ENCODE peak calls at places on chromosomes 6 and 20, in five cellular contexts. One of them, this sample, is unnamed.

GRCh38 chr6:107046316-107046715 is 18.3 kb downstream of the MTRES1 start:
- DNase-seq in lung: no peak
- DNase-seq in WTC11: no peak
- DNase-seq in nephron progenitor cell: no peak
- DNase-seq in mucosa of descending colon: no peak
- DNase-seq in this sample: no peak

GRCh38 chr6:33783781-33784520 is 5.0 kb downstream of the LEMD2 start:
- DNase-seq in lung: no peak
- DNase-seq in WTC11: no peak
- DNase-seq in nephron progenitor cell: no peak
- DNase-seq in mucosa of descending colon: peak
- DNase-seq in this sample: no peak

GRCh38 chr6:150717419-150717818 is 117.7 kb downstream of the PLEKHG1 start:
- DNase-seq in lung: peak
- DNase-seq in WTC11: peak
- DNase-seq in nephron progenitor cell: no peak
- DNase-seq in mucosa of descending colon: no peak
- DNase-seq in this sample: no peak

GRCh38 chr6:161308075-161308655 is 34.3 kb upstream of the AGPAT4 start:
- DNase-seq in lung: no peak
- DNase-seq in WTC11: peak
- DNase-seq in nephron progenitor cell: no peak
- DNase-seq in mucosa of descending colon: no peak
- DNase-seq in this sample: no peak

GRCh38 chr6:21444861-21445260 is 148.7 kb upstream of the SOX4 start:
- DNase-seq in lung: no peak
- DNase-seq in WTC11: no peak
- DNase-seq in nephron progenitor cell: no peak
- DNase-seq in mucosa of descending colon: no peak
- DNase-seq in this sample: no peak

GRCh38 chr6:10576226-10576625 is 55.1 kb downstream of the GCNT2 start:
- DNase-seq in lung: no peak
- DNase-seq in WTC11: no peak
- DNase-seq in nephron progenitor cell: no peak
- DNase-seq in mucosa of descending colon: no peak
- DNase-seq in this sample: no peak

GRCh38 chr6:53579338-53579737 is 34.4 kb upstream of the GCLC start:
- DNase-seq in lung: no peak
- DNase-seq in WTC11: no peak
- DNase-seq in nephron progenitor cell: no peak
- DNase-seq in mucosa of descending colon: no peak
- DNase-seq in this sample: no peak

GRCh38 chr20:34891166-34892062 is 15.0 kb downstream of the ACSS2 start:
- DNase-seq in lung: no peak
- DNase-seq in WTC11: no peak
- DNase-seq in nephron progenitor cell: no peak
- DNase-seq in mucosa of descending colon: no peak
- DNase-seq in this sample: no peak

GRCh38 chr6:49634811-49635159 is 1.9 kb downstream of the RHAG start:
- DNase-seq in lung: no peak
- DNase-seq in WTC11: no peak
- DNase-seq in nephron progenitor cell: no peak
- DNase-seq in mucosa of descending colon: no peak
- DNase-seq in this sample: no peak

GRCh38 chr6:42313038-42313437 is 95.4 kb upstream of the MRPS10 start:
- DNase-seq in lung: no peak
- DNase-seq in WTC11: no peak
- DNase-seq in nephron progenitor cell: no peak
- DNase-seq in mucosa of descending colon: no peak
- DNase-seq in this sample: no peak

GRCh38 chr6:111764238-111765182 is 108.7 kb downstream of the FYN start:
- DNase-seq in lung: no peak
- DNase-seq in WTC11: no peak
- DNase-seq in nephron progenitor cell: peak
- DNase-seq in mucosa of descending colon: peak
- DNase-seq in this sample: no peak

GRCh38 chr20:653110-653589 is at the start of gene SRXN1:
- DNase-seq in lung: peak
- DNase-seq in WTC11: peak
- DNase-seq in nephron progenitor cell: peak
- DNase-seq in mucosa of descending colon: peak
- DNase-seq in this sample: peak

GRCh38 chr6:160110724-160111123 is 10.9 kb upstream of the SLC22A1 start:
- DNase-seq in lung: no peak
- DNase-seq in WTC11: no peak
- DNase-seq in nephron progenitor cell: no peak
- DNase-seq in mucosa of descending colon: no peak
- DNase-seq in this sample: no peak

GRCh38 chr20:50540620-50541605 is 30.7 kb downstream of the PTPN1 start:
- DNase-seq in lung: peak
- DNase-seq in WTC11: no peak
- DNase-seq in nephron progenitor cell: no peak
- DNase-seq in mucosa of descending colon: no peak
- DNase-seq in this sample: no peak

GRCh38 chr6:132133734-132134490 is 182.7 kb upstream of the CCN2 start:
- DNase-seq in lung: no peak
- DNase-seq in WTC11: no peak
- DNase-seq in nephron progenitor cell: no peak
- DNase-seq in mucosa of descending colon: no peak
- DNase-seq in this sample: no peak

GRCh38 chr6:11788043-11788442 is 9.4 kb upstream of the ADTRP start:
- DNase-seq in lung: no peak
- DNase-seq in WTC11: no peak
- DNase-seq in nephron progenitor cell: no peak
- DNase-seq in mucosa of descending colon: no peak
- DNase-seq in this sample: no peak

GRCh38 chr6:131979515-131980337 is 28.6 kb upstream of the CCN2 start:
- DNase-seq in lung: no peak
- DNase-seq in WTC11: no peak
- DNase-seq in nephron progenitor cell: no peak
- DNase-seq in mucosa of descending colon: no peak
- DNase-seq in this sample: no peak

GRCh38 chr6:79233611-79234149 is 802 bp downstream of the HMGN3 start:
- DNase-seq in lung: peak
- DNase-seq in WTC11: peak
- DNase-seq in nephron progenitor cell: peak
- DNase-seq in mucosa of descending colon: peak
- DNase-seq in this sample: peak
- TF ChIP-seq CTCF in lung: no peak
- TF ChIP-seq CTCF in WTC11: no peak
- TF ChIP-seq CTCF in nephron progenitor cell: no peak
- TF ChIP-seq CTCF in mucosa of descending colon: peak
- TF ChIP-seq CTCF in this sample: peak

DNA sequence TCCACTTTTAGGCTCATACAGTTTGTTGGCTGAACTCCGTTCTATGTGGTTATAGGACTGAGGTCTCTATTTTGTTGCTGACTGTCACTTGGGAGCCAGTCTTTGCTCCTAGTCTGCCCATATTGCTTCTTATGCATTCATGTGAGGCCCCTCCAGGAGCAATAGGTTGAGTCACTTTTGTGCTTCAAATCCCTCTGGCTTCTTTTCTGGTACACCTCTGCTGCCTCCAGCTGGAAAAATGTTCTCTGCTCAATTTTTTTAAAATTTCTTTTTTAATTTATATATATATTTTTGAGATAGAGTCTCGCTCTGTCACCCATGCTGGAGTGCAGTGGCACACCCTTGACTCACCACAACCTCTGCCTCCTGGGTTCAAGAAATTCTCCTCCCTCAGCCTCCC is 42.7 kb upstream of the NOX3 start:
- DNase-seq in lung: no peak
- DNase-seq in WTC11: no peak
- DNase-seq in nephron progenitor cell: no peak
- DNase-seq in mucosa of descending colon: no peak
- DNase-seq in this sample: no peak
- TF ChIP-seq CTCF in lung: no peak
- TF ChIP-seq CTCF in WTC11: no peak
- TF ChIP-seq CTCF in nephron progenitor cell: no peak
- TF ChIP-seq CTCF in mucosa of descending colon: no peak
- TF ChIP-seq CTCF in this sample: no peak

DNA sequence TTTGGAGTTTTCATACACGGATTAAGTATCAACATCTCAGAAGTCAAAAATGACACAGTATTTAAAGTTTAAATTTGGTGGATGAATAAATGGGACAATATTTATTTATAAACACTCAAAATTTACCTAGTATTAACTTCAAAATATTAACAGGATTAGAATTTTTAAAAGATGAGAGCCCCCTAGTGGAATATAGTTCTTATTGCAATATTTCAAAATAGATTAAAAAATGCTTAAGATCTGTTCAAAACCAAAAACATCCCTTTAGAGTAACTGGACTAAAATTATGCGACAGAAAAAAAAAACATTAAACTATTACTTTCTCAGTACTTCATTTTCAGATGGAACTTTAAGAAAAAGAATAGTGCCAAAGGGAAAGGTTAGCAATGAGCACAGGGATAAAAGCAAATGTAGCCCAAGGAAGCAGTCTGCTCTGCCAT is 56.6 kb downstream of the SNX14 start:
- DNase-seq in lung: no peak
- DNase-seq in WTC11: no peak
- DNase-seq in nephron progenitor cell: no peak
- DNase-seq in mucosa of descending colon: no peak
- DNase-seq in this sample: no peak
- TF ChIP-seq CTCF in lung: no peak
- TF ChIP-seq CTCF in WTC11: peak
- TF ChIP-seq CTCF in nephron progenitor cell: peak
- TF ChIP-seq CTCF in mucosa of descending colon: peak
- TF ChIP-seq CTCF in this sample: peak

GRCh38 chr6:4256969-4257368 is 121.6 kb upstream of the ECI2 start:
- DNase-seq in lung: no peak
- DNase-seq in WTC11: no peak
- DNase-seq in nephron progenitor cell: no peak
- DNase-seq in mucosa of descending colon: no peak
- DNase-seq in this sample: no peak

GRCh38 chr6:4259391-4259790 is 124.0 kb upstream of the ECI2 start:
- DNase-seq in lung: no peak
- DNase-seq in WTC11: no peak
- DNase-seq in nephron progenitor cell: no peak
- DNase-seq in mucosa of descending colon: no peak
- DNase-seq in this sample: no peak

GRCh38 chr6:4250645-4251044 is 115.3 kb upstream of the ECI2 start:
- DNase-seq in lung: no peak
- DNase-seq in WTC11: no peak
- DNase-seq in nephron progenitor cell: no peak
- DNase-seq in mucosa of descending colon: no peak
- DNase-seq in this sample: no peak

GRCh38 chr6:4258733-4259132 is 123.4 kb upstream of the ECI2 start:
- DNase-seq in lung: no peak
- DNase-seq in WTC11: no peak
- DNase-seq in nephron progenitor cell: no peak
- DNase-seq in mucosa of descending colon: no peak
- DNase-seq in this sample: no peak

DNA sequence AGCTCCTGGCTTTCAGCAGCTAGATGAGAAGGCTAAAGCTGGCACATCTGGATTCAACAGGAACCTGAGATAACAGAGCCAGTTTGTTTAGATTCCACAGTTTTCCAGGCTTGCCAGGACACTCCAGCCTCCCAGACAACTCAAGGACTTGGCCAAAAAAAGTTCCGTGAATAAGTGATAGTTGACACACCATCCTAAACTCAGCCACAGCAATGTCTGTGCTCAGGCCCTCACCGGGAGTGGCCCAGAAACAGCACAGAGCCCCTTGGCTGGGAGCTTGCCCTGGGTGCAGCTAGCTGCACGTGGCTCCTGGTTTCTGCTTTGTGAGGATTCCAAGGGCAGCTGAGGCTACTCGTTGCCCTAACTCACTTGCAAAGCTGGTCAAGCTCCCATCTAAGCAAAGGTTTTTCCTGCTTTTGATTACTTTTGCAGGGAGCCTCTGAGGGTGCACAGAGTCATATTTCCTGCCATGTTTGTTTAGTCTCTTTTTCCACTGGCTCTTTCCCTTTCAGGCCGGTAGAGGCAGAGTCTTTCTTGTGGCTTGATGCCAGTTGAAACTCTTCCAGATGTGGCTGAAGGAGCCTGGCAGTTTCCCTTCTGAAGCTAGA is 118.3 kb upstream of the ECI2 start:
- DNase-seq in lung: peak
- DNase-seq in WTC11: no peak
- DNase-seq in nephron progenitor cell: peak
- DNase-seq in mucosa of descending colon: no peak
- DNase-seq in this sample: no peak
- TF ChIP-seq CTCF in lung: peak
- TF ChIP-seq CTCF in WTC11: no peak
- TF ChIP-seq CTCF in nephron progenitor cell: peak
- TF ChIP-seq CTCF in mucosa of descending colon: no peak
- TF ChIP-seq CTCF in this sample: no peak

DNA sequence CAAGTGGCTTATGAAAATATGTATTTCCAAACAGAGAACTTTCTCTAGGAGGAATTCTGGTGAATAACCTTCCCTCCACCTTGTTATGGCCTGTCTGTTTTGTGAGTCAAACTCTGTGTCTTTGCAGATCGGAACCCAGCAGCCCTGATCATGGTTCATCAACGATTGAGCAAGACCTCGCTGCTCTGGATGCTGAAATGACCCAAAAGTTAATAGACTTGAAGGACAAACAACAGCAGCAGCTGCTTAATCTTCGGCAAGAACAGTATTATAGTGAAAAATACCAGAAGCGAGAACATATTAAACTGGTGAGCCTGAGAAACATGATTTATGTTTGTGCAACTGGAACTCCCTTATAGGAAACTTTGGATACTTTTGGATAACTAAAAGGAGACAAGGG is 294.5 kb upstream of the PLCB4 start:
- DNase-seq in lung: no peak
- DNase-seq in WTC11: no peak
- DNase-seq in nephron progenitor cell: no peak
- DNase-seq in mucosa of descending colon: no peak
- DNase-seq in this sample: no peak
- TF ChIP-seq CTCF in lung: no peak
- TF ChIP-seq CTCF in WTC11: no peak
- TF ChIP-seq CTCF in nephron progenitor cell: no peak
- TF ChIP-seq CTCF in mucosa of descending colon: no peak
- TF ChIP-seq CTCF in this sample: no peak

DNA sequence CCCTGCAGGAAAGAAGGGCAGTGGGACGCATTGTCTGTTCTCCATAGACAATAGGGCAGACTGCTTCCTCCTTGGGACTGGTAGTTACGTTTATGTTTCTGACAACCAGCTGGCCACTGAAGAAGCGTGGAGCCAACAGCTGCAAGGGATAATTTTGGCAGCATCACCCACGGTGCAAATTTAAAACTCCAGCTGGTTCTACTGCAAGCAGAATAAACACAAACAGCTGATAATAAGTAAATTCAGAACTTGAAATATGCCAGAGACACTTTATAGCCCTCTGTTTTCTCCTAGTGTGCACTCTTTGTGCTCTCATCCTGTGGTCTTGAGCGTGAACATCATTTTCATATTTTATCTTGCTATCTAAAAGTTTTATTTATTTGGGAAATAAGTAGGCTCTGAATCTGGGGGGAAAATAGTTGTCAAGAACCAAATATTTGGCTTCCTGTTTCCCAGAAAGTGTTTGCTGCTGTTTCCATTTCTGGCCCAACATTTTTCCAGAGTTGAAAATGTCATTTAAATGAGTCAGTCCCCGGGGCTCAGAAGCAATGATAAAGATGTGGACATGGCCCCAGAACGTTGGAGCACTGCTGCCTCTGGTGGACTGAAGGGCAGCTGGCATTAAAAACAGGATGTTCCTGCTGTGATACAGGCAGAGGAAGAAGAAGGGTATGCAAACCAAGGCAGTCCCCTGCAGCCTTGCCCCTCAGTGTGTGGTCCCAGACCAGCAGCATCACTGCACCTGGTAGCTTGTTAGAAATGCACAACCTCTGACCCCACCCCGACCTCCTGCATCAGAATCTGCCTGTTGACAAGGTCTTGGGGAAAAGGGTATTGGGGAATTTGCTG is 12.5 kb upstream of the THBD start:
- DNase-seq in lung: no peak
- DNase-seq in WTC11: peak
- DNase-seq in nephron progenitor cell: no peak
- DNase-seq in mucosa of descending colon: no peak
- DNase-seq in this sample: no peak
- TF ChIP-seq CTCF in lung: no peak
- TF ChIP-seq CTCF in WTC11: peak
- TF ChIP-seq CTCF in nephron progenitor cell: peak
- TF ChIP-seq CTCF in mucosa of descending colon: no peak
- TF ChIP-seq CTCF in this sample: no peak

This sample was measured in glutamatergic neuron.